ENCODE peak calls at places on chromosomes 7 and 10, in seven cellular contexts. A is GM23338, M is SK-N-SH, D is Panc1, O is HCT116, Y is HepG2, B is K562. T is an unnamed sample.

GRCh38 chr7:13508586-13508985 is 480.9 kb downstream of the ETV1 start:
- DNase-seq in A (no peak), M (no peak), D (no peak), O (no peak), Y (no peak), B (no peak), T (no peak)

GRCh38 chr10:71632896-71633600 is 86.5 kb downstream of the C10orf105 start:
- DNase-seq in A (no peak), M (no peak), D (no peak), O (no peak), Y (no peak), B (peak; percentile 77), T (no peak)

GRCh38 chr7:66921396-66921917 is 432 bp downstream of the TMEM248 start:
- DNase-seq in A (peak; percentile 48), M (peak; percentile 88), D (no peak), O (no peak), Y (no peak), B (peak; percentile 86), T (no peak)

GRCh38 chr7:101390901-101391301 is 28.2 kb downstream of the COL26A1 start:
- DNase-seq in A (peak; percentile 67), M (peak; percentile 87), D (no peak), O (no peak), Y (peak; percentile 91), B (peak; percentile 14), T (no peak)

GRCh38 chr10:7090529-7090928 is 320.3 kb downstream of the SFMBT2 start:
- DNase-seq in A (no peak), M (no peak), D (no peak), O (no peak), Y (no peak), B (no peak), T (no peak)

GRCh38 chr10:34231441-34232180 is 583.5 kb downstream of the PARD3 start:
- DNase-seq in A (no peak), M (no peak), D (no peak), O (no peak), Y (peak; percentile 90), B (no peak), T (no peak)

GRCh38 chr10:70913546-70914240 is 25.3 kb upstream of the PCBD1 start:
- DNase-seq in A (no peak), M (peak; percentile 27), D (no peak), O (no peak), Y (no peak), B (no peak), T (no peak)

GRCh38 chr10:62186999-62187695 is 81.5 kb downstream of the RTKN2 start:
- DNase-seq in A (no peak), M (no peak), D (no peak), O (no peak), Y (no peak), B (no peak), T (no peak)

GRCh38 chr10:132884691-132885271 is 57.6 kb downstream of the CFAP46 start:
- DNase-seq in A (no peak), M (no peak), D (no peak), O (no peak), Y (no peak), B (no peak), T (no peak)

GRCh38 chr10:116973371-116973905 is 31.5 kb downstream of the SHTN1 start:
- DNase-seq in A (no peak), M (no peak), D (no peak), O (no peak), Y (no peak), B (no peak), T (no peak)

GRCh38 chr7:47901542-47901941 is 46.7 kb downstream of the PKD1L1 start:
- DNase-seq in A (no peak), M (no peak), D (peak; percentile 12), O (no peak), Y (no peak), B (no peak), T (no peak)

GRCh38 chr7:47902013-47902412 is 46.3 kb downstream of the PKD1L1 start:
- DNase-seq in A (no peak), M (no peak), D (no peak), O (no peak), Y (no peak), B (no peak), T (no peak)

GRCh38 chr7:47906883-47907282 is 41.4 kb downstream of the PKD1L1 start:
- DNase-seq in A (no peak), M (no peak), D (no peak), O (no peak), Y (peak; percentile 15), B (no peak), T (no peak)

GRCh38 chr7:47908726-47909125 is 39.5 kb downstream of the PKD1L1 start:
- DNase-seq in A (no peak), M (no peak), D (no peak), O (no peak), Y (no peak), B (no peak), T (no peak)

DNA sequence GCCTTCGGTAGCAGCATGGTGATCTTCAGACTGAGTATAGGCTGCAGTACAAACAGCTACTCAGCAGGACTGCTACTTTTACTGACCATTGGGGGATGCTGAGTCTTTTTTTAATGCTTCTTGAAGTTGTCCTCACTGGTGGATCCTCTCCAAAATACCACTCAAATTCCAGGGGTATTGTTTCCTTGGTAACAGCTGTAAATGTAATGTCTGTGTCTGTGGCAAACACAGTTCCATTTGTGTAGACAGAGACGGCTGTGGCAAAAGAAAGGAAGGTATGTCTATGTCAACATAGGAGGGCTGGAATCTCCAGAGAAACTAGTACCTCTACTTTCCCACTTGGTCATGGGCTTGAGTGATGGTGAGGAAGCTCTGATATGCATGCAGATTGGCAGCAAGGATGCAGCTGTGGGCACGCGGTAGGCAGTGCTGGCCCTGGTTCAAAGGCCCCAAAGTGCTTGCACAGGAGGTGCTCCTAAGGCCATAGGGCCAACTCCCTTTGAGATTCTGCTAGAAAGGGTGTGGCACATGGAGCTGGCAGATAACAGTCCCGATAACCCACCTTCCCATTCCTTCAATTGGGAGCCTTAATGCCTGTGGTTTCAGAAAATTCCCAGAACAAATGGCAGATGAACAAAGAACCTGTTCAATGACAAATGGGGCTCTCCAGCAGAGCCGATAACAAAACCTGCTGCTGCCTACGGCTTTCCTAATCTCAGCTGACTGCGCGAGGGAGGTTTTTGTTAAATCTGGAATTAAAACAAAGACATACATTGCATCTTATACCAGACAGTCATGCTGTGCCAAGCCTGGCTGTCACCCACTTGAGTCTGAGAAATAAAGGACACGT is 43.0 kb downstream of the PKD1L1 start:
- DNase-seq in A (no peak), M (no peak), D (no peak), O (no peak), Y (no peak), B (no peak), T (no peak)
- H3K27ac ChIP-seq in A (no peak overlapping the region), M (no peak overlapping the region), D (peak overlapping the region; percentile 19), O (no peak overlapping the region), Y (no peak overlapping the region), B (no peak overlapping the region), T (no peak overlapping the region)

DNA sequence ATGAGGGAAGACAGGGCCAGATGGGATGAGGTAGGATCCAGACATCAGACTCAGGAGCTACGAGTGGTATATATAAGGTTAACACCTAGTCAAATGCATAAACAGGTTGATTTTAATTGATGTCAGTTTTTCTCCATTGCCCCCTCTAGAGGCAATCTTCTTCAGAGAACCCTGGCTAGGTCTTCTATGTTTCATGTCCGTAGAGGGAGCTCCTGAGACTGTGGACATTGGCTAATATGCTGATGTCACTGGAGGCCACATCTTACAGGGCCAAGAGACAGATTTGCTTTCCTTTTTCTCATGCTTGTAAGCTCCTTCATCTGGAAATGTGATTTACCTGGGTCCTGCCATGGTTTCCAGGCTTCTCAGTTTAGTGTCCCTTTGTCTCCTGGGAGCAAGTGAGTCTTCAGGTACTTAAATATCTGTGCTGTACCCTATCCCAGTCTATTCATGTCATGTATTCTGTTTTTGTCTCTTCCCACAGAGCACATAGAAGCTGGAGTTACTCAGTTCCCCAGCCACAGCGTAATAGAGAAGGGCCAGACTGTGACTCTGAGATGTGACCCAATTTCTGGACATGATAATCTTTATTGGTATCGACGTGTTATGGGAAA is 161.6 kb upstream of the PRSS1 start:
- DNase-seq in A (peak; percentile 82), M (peak; percentile 31), D (no peak), O (peak; percentile 82), Y (peak; percentile 60), B (peak; percentile 65), T (peak; percentile 69)
- TF ChIP-seq REST in A (no peak), M (no peak), D (no peak), O (no peak), Y (no peak), B (no peak), T (no peak)

DNA sequence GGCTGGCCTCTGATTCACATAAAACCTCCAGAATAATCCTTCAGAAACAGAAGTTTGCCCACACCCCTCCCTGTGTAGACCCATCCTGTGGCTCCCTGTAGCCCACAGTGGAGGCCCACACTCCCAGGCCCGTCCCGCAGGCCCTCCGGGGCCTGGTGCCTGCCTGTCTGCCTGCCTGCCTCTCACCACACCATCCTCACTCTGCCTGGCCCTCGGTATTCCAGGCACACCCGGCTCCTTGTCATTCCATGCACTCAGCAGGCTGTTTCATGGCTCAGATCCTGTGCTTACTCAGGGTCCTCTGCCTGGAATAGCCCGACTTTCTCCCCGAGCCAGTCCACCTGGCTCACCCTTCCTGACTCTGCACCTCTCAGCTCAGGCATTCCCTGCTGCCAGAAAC is 498.1 kb upstream of the ZMIZ1 start:
- DNase-seq in A (no peak), M (no peak), D (no peak), O (no peak), Y (no peak), B (no peak), T (no peak)
- TF ChIP-seq POLR2AphosphoS5 in A (no peak), M (no peak), D (no peak), O (no peak), Y (no peak), B (no peak), T (no peak)

GRCh38 chr10:101041252-101041761 is 10.3 kb downstream of the SFXN3 start:
- DNase-seq in A (peak; percentile 90), M (peak; percentile 83), D (no peak), O (peak; percentile 85), Y (peak; percentile 81), B (peak; percentile 67), T (peak; percentile 59)
- H3K27ac ChIP-seq in A (no peak overlapping the region), M (no peak overlapping the region), D (no peak overlapping the region), O (peak overlapping the region; percentile 84), Y (no peak overlapping the region), B (no peak overlapping the region), T (no peak overlapping the region)

DNA sequence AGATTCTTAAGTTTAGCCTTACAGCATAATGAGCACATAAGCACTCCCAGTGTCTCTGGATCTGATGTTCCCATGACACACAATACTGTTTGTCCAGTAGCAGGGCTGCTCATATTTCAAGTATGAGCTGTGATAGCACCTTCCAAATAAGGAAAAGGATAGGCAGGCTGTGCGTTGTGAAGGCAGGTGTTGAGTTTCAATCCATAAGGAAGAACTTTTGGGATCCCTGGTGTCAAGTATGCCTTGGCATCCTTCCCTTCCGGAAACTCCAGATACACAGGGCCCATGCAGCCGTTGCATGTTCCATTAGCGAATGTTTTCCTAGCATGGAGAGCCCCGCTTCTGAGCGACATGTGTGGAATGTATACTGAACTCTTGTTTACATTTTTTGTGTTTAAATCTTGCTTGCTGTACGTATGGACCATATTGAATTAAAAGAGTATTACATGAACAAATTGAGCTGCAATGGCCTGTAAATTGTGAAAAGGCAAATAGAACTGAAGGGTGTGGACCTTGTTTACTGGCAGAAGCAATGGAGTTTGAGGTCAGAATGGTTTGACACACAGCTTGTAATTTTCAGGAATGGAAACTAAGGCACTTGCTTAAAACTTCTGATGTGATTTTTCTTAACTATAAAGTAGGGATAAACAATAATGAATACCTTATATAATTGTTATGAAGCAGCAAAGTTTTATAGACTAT is 33.7 kb upstream of the COBL start:
- DNase-seq in A (peak; percentile 32), M (no peak), D (no peak), O (peak; percentile 51), Y (peak; percentile 33), B (no peak), T (no peak)
- TF ChIP-seq REST in A (no peak), M (no peak), D (no peak), O (no peak), Y (no peak), B (no peak), T (no peak)